ENCODE peak calls at places on chromosomes 13 and 19, in seven cellular contexts. G is SK-N-SH; B is lung; I is PC-3; A is mesenchymal stem cell; V is stomach; C is CD4-positive, CD25-positive, alpha-beta regulatory T cell. T is an unnamed sample.

GRCh38 chr19:49497047-49497789 is 984 bp downstream of the RPS11 start:
- DNase-seq in G (peak; percentile 68), B (peak; percentile 75), I (peak; percentile 65), A (peak; percentile 58), V (peak; percentile 78), C (peak; percentile 78), T (no peak)

GRCh38 chr13:42041684-42042035 is 6.8 kb upstream of the DGKH start:
- DNase-seq in G (peak; percentile 75), B (peak; percentile 62), I (peak; percentile 61), A (peak; percentile 78), V (peak; percentile 50), C (no peak), T (no peak)

GRCh38 chr13:34419025-34419424 is 523.0 kb upstream of the NBEA start:
- DNase-seq in G (peak; percentile 68), B (no peak), I (no peak), A (peak; percentile 47), V (no peak), C (no peak), T (no peak)

GRCh38 chr19:872266-872951 is 12.9 kb downstream of the CFD start:
- DNase-seq in G (no peak), B (peak; percentile 84), I (peak; percentile 45), A (peak; percentile 65), V (peak; percentile 68), C (peak; percentile 88), T (no peak)

GRCh38 chr13:95438297-95438696 is 114.2 kb upstream of the CLDN10 start:
- DNase-seq in G (peak; percentile 45), B (no peak), I (no peak), A (peak; percentile 11), V (no peak), C (no peak), T (no peak)

GRCh38 chr19:12834976-12835757 is 788 bp upstream of the RTBDN start:
- DNase-seq in G (peak; percentile 85), B (no peak), I (peak; percentile 64), A (no peak), V (peak; percentile 40), C (peak; percentile 44), T (no peak)

GRCh38 chr13:73428137-73428536 is 369.3 kb downstream of the KLF5 start:
- DNase-seq in G (no peak), B (no peak), I (peak; percentile 84), A (peak; percentile 71), V (no peak), C (no peak), T (no peak)

GRCh38 chr13:111363591-111363990 is 43.1 kb downstream of the TEX29 start:
- DNase-seq in G (no peak), B (peak; percentile 15), I (no peak), A (no peak), V (no peak), C (no peak), T (peak; percentile 49)

GRCh38 chr19:44988896-44989563 is 12.2 kb upstream of the RELB start:
- DNase-seq in G (peak; percentile 87), B (peak; percentile 61), I (peak; percentile 52), A (peak; percentile 73), V (peak; percentile 74), C (peak; percentile 52), T (no peak)

GRCh38 chr13:76383671-76384461 is 502.3 kb downstream of the KCTD12 start:
- DNase-seq in G (peak; percentile 36), B (peak; percentile 58), I (peak; percentile 76), A (peak; percentile 99), V (no peak), C (no peak), T (no peak)

GRCh38 chr13:91381371-91381770 is 17.1 kb upstream of the GPC5 start:
- DNase-seq in G (peak; percentile 14), B (no peak), I (peak; percentile 26), A (peak; percentile 43), V (no peak), C (no peak), T (no peak)

GRCh38 chr13:97302611-97303010 is 80.5 kb downstream of the MBNL2 start:
- DNase-seq in G (no peak), B (no peak), I (no peak), A (no peak), V (no peak), C (no peak), T (no peak)

GRCh38 chr13:97306106-97306505 is 84.0 kb downstream of the MBNL2 start:
- DNase-seq in G (no peak), B (no peak), I (no peak), A (no peak), V (no peak), C (no peak), T (no peak)

GRCh38 chr13:97298816-97299215 is 76.7 kb downstream of the MBNL2 start:
- DNase-seq in G (no peak), B (no peak), I (no peak), A (no peak), V (no peak), C (no peak), T (no peak)

GRCh38 chr13:97300871-97301270 is 78.7 kb downstream of the MBNL2 start:
- DNase-seq in G (peak; percentile 62), B (no peak), I (no peak), A (no peak), V (no peak), C (no peak), T (no peak)

DNA sequence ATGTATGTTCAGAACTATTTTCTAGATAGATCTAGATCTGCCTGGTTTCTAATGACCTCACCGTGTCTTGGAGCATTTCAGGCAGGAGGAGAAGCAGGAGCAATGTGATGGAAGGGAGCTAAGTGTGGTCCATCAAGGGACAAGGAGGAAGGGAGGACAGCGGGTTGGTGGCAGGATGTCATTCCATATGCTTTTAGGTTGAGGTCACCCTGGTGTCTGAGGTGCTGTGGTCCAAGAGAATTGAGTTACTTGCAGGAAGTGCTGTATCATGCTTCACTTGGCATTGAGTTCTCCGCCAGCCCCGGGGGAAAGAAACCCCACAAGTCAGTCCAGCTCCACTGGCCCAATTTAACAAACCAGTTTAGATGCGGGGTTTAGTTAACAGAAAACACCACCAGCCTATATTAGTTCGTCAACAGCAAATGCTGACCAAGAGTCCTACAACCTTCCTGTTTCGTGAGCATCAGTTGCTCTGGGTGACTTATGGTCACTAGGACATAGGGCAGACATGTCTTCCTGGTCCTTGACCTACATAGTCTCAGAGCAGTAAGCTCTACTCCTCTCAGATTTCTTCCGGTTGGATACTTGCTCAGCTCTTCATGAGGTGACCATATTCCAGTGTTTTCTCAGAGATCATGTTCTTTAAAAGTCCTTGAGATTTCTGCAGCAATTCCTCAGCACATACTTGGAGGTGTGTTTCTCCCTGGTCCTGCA is 79.4 kb downstream of the MBNL2 start:
- DNase-seq in G (no peak), B (no peak), I (no peak), A (no peak), V (no peak), C (no peak), T (no peak)
- H3K4me3 ChIP-seq in G (no peak overlapping the region), B (no peak overlapping the region), I (no peak overlapping the region), A (no peak overlapping the region), V (no peak overlapping the region), C (no peak overlapping the region), T (no peak overlapping the region)

GRCh38 chr19:46299004-46299509 is 2.2 kb downstream of the HIF3A start:
- DNase-seq in G (peak; percentile 99), B (peak; percentile 96), I (peak; percentile 76), A (peak; percentile 92), V (peak; percentile 99), C (no peak), T (peak; percentile 97)
- H3K4me1 ChIP-seq in G (peaks cover 34% of the 10 kb centered on the region), B (peaks cover 32% of the 10 kb centered on the region), I (peaks cover 5% of the 10 kb centered on the region), A (peaks cover 46% of the 10 kb centered on the region), V (peaks cover 69% of the 10 kb centered on the region), C (no peaks in the 10 kb centered on the region), T (peaks cover 72% of the 10 kb centered on the region)

DNA sequence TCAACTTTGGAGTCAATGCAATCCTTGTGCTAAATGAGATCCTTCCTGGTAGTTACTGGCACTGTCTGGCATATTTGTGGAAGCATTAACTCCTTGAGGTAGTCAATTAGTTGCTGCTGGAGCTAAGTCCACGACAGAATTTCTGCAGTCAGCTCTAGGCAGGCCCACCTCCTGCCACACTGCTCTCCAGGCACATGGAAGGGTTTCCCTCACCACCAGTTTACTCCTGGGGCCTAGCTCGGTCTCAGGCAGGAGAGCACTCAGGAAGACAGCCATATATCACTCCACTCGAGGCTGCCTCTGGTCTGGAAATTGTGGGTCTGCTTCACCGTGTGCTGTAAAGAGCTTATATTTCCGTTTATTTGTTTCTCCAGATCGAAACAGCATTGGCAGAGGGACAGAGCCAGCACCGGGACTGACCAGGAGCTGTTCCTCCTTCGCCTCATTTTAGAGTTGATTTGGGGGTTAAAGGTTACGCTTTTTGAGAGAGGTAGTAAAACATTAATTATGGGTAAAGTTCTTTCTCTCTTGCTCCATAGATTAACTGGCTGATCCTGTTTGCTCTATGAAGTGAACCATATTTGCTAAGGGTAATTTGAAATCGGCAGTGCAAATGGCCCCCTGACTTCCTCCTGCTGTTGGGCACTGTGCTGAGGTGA is 20.6 kb upstream of the GTF3A start:
- DNase-seq in G (no peak), B (no peak), I (no peak), A (peak; percentile 31), V (peak; percentile 79), C (no peak), T (no peak)
- H3K4me3 ChIP-seq in G (no peak overlapping the region), B (no peak overlapping the region), I (no peak overlapping the region), A (peak overlapping the region; percentile 15), V (no peak overlapping the region), C (no peak overlapping the region), T (no peak overlapping the region)

DNA sequence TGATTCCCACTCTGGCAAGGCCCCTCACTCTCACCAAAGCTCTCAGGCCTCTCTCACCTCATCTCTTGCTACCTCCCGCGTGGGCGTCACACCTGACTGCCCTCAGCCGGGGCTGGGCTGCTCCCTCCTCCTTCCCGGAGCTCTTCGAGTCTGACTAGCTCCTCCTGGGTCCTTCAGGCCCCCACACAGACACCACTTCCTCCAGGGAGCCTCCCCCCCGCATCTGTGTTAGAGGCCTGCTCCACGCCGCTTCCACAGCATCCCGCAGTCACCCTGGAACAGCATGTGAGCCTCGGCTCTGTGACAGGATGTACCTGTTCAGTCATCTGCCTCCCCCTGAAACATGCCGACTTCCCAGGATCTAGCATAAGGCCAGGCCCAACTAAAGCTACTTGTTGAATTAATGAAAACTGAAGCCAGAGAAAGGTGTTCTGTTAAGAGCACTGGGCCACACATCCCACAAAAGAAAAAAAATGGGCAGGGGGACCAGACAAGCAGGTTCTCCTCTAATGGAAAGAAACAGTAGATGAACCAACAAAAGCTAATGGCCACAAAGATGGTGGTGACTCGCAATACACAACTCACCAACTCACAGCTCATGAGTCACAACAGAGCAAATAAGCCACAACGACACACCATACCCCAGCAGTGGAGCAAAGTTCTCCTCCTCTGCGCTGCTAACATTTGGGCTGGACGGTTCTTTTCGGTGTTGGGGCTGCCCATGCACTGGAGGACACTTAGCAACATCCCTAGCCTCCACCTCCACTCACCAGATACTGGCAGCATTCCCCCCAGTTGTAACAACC is 3.0 kb downstream of the PPP6R1 start:
- DNase-seq in G (no peak), B (no peak), I (peak; percentile 95), A (peak; percentile 48), V (peak; percentile 46), C (peak; percentile 20), T (no peak)
- H3K4me1 ChIP-seq in G (peaks cover 26% of the 10 kb centered on the region), B (peaks cover 31% of the 10 kb centered on the region), I (peaks cover 66% of the 10 kb centered on the region), A (peaks cover 53% of the 10 kb centered on the region), V (peaks cover 65% of the 10 kb centered on the region), C (peaks cover 80% of the 10 kb centered on the region), T (peaks cover 80% of the 10 kb centered on the region)

DNA sequence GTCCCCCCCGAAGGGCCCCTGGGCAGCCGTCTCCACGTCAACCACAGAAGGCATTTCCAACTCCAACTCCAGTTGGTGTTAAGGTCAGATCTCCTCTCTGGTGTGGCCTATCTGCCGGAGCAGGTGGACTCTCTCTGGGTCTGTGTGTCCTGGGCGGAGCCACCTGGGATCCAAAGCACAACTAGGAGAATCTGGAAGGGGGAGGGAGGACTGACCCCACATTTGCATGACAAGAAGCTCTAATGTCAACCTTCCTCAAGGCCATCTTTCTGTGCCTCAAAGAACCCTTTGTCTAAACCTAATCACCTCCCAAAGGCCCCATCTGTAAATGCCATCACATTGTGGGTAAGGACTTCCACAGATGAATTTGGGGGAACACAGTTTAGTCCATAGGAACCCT is 381.5 kb downstream of the UQCRFS1 start:
- DNase-seq in G (no peak), B (no peak), I (no peak), A (no peak), V (no peak), C (no peak), T (no peak)
- H3K4me3 ChIP-seq in G (no peak overlapping the region), B (no peak overlapping the region), I (no peak overlapping the region), A (no peak overlapping the region), V (no peak overlapping the region), C (no peak overlapping the region), T (no peak overlapping the region)